ENCODE peak calls at places on chromosomes 11 and 22, in eight cellular contexts. D is neural crest cell, E is esophagus squamous epithelium, I is heart left ventricle, P is cardiac fibroblast, Y is left ventricle myocardium superior, M is NB4, G is NCI-H1105 treated with DMSO at 0.1 percent for 48 hours. F is an unnamed sample.

GRCh38 chr22:38751422-38752346 is 4.1 kb downstream of the SUN2 start:
- DNase-seq in E (peak; percentile 41), Y (peak; percentile 67), I (no peak), M (peak; percentile 91), D (no peak), G (peak; percentile 4), P (no peak), F (peak; percentile 55)

GRCh38 chr22:20926243-20926642 is 9.0 kb downstream of the CRKL start:
- DNase-seq in I (no peak), P (no peak), G (no peak), M (no peak), E (no peak), D (no peak), Y (no peak), F (no peak)

GRCh38 chr11:104700609-104701008 is 197.7 kb downstream of the CASP12 start:
- DNase-seq in Y (no peak), E (no peak), G (no peak), M (no peak), I (no peak), D (no peak), P (peak; percentile 73), F (peak; percentile 10)

GRCh38 chr11:75851203-75851602 is 36.2 kb downstream of the UVRAG start:
- DNase-seq in M (no peak), G (no peak), P (peak; percentile 56), D (no peak), Y (no peak), E (no peak), I (no peak), F (no peak)

GRCh38 chr11:67195971-67196418 is 70.3 kb upstream of the GRK2 start:
- DNase-seq in E (no peak), Y (no peak), P (peak; percentile 11), G (no peak), D (no peak), I (no peak), M (peak; percentile 93), F (peak; percentile 56)

GRCh38 chr11:117354550-117354949 is 26.9 kb downstream of the CEP164 start:
- DNase-seq in D (no peak), M (no peak), P (no peak), G (no peak), I (no peak), E (no peak), Y (no peak), F (no peak)

GRCh38 chr11:33044281-33044680 is 4.9 kb downstream of the TCP11L1 start:
- DNase-seq in G (no peak), D (no peak), E (no peak), Y (no peak), I (no peak), P (no peak), M (no peak), F (no peak)

GRCh38 chr22:35601743-35602633 is 15.1 kb downstream of the MB start:
- DNase-seq in Y (no peak), G (no peak), M (peak; percentile 82), E (no peak), P (peak; percentile 72), D (no peak), I (no peak), F (no peak)

GRCh38 chr11:29009426-29009825 is 901.2 kb downstream of the METTL15 start:
- DNase-seq in I (no peak), P (no peak), Y (no peak), D (no peak), G (no peak), E (no peak), M (no peak), F (no peak)

GRCh38 chr22:26322179-26322905 is 106.7 kb upstream of the ASPHD2 start:
- DNase-seq in E (no peak), G (no peak), Y (no peak), I (no peak), D (no peak), M (no peak), P (peak; percentile 23), F (no peak)